ENCODE peak calls at places on chromosomes 1 and 21, in seven cellular contexts. K, G, S, O, T, Z and L are unnamed samples.

GRCh38 chr1:151055581-151055980 is 3.8 kb downstream of the CDC42SE1 start:
- DNase-seq in K (no peak), G (no peak), S (no peak), O (no peak), T (no peak), Z (no peak), L (no peak)

GRCh38 chr1:116514708-116515525 is 55.9 kb downstream of the CD58 start:
- DNase-seq in K (no peak), G (no peak), S (no peak), O (no peak), T (no peak), Z (no peak), L (no peak)

GRCh38 chr21:14989359-14989758 is 75.4 kb downstream of the NRIP1 start:
- DNase-seq in K (peak), G (no peak), S (peak), O (no peak), T (peak), Z (peak), L (no peak)

GRCh38 chr1:18913065-18913502 is 10.7 kb upstream of the ALDH4A1 start:
- DNase-seq in K (peak), G (peak), S (peak), O (peak), T (peak), Z (no peak), L (no peak)

GRCh38 chr1:226814751-226815496 is 55.5 kb upstream of the PSEN2 start:
- DNase-seq in K (peak), G (no peak), S (peak), O (no peak), T (peak), Z (peak), L (peak)

GRCh38 chr1:40948741-40949528 is 30.6 kb upstream of the CTPS1 start:
- DNase-seq in K (peak), G (peak), S (no peak), O (peak), T (peak), Z (peak), L (no peak)

GRCh38 chr1:18486195-18486594 is 5.5 kb downstream of the KLHDC7A start:
- DNase-seq in K (no peak), G (no peak), S (no peak), O (peak), T (no peak), Z (no peak), L (no peak)

GRCh38 chr1:66490817-66491216 is 43.1 kb upstream of the SGIP1 start:
- DNase-seq in K (peak), G (no peak), S (no peak), O (no peak), T (peak), Z (no peak), L (no peak)

GRCh38 chr1:12121212-12122000 is 45.4 kb upstream of the TNFRSF1B start:
- DNase-seq in K (peak), G (no peak), S (no peak), O (no peak), T (peak), Z (peak), L (no peak)

GRCh38 chr1:236700903-236701302 is 14.6 kb downstream of the ACTN2 start:
- DNase-seq in K (no peak), G (no peak), S (no peak), O (no peak), T (no peak), Z (no peak), L (no peak)

GRCh38 chr21:32184485-32184884 is 94.4 kb downstream of the MIS18A start:
- DNase-seq in K (no peak), G (no peak), S (no peak), O (no peak), T (no peak), Z (no peak), L (no peak)

GRCh38 chr1:147721711-147722110 is 38.7 kb downstream of the GJA5 start:
- DNase-seq in K (no peak), G (no peak), S (no peak), O (no peak), T (no peak), Z (no peak), L (no peak)

GRCh38 chr21:44006017-44006624 is 6.0 kb upstream of the TRAPPC10 start:
- DNase-seq in K (peak), G (no peak), S (no peak), O (no peak), T (peak), Z (peak), L (no peak)

GRCh38 chr1:31750858-31751638 is 13.1 kb downstream of the ADGRB2 start:
- DNase-seq in K (peak), G (no peak), S (no peak), O (no peak), T (peak), Z (no peak), L (no peak)

GRCh38 chr1:185406006-185406974 is 89.2 kb upstream of the IVNS1ABP start:
- DNase-seq in K (no peak), G (no peak), S (no peak), O (no peak), T (no peak), Z (no peak), L (no peak)

GRCh38 chr1:179080866-179081695 is 789 bp upstream of the TOR3A start:
- DNase-seq in K (no peak), G (no peak), S (no peak), O (no peak), T (no peak), Z (no peak), L (no peak)

GRCh38 chr1:119743776-119744597 is 24.7 kb downstream of the HMGCS2 start:
- DNase-seq in K (peak), G (peak), S (peak), O (peak), T (peak), Z (peak), L (no peak)

DNA sequence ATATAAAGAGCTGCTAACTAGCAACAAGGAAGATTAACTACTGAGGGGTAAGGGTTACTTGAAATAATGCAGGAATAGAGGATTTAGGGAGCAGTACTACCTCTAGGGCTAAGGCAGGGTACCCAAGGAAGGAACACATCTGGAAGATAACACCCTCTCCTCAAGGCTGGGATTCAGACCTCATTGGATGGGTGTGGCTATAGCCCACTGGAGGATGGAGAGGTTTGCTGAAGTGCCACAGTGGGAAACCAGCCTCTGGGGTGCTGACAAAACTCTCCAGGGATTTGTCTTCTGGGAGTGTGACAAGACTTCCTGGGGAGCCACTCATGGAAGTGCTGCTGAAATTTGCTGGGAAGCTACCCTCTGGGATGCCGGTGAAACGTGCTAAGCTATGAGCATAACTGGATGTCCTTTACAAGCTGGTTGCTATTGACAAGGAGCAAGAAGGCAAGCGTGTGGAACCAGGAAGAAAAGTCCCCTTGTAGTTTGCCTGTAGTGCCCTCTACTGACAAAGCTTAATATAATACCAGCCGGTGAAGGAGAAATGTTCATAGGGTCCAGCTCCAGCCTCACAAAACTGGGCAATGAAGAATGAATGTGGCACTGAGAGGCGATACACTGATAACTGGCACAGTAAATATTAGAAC is 122.8 kb upstream of the USP24 start:
- DNase-seq in K (peak), G (no peak), S (no peak), O (no peak), T (peak), Z (no peak), L (no peak)
- TF ChIP-seq CTCF in K (peak), G (peak), S (peak), O (peak), T (peak), Z (peak), L (no peak)

GRCh38 chr1:200979574-200980451 is 43.7 kb downstream of the KIF21B start:
- DNase-seq in K (no peak), G (peak), S (no peak), O (peak), T (peak), Z (no peak), L (no peak)
- TF ChIP-seq CTCF in K (peak), G (peak), S (peak), O (peak), T (peak), Z (peak), L (no peak)

DNA sequence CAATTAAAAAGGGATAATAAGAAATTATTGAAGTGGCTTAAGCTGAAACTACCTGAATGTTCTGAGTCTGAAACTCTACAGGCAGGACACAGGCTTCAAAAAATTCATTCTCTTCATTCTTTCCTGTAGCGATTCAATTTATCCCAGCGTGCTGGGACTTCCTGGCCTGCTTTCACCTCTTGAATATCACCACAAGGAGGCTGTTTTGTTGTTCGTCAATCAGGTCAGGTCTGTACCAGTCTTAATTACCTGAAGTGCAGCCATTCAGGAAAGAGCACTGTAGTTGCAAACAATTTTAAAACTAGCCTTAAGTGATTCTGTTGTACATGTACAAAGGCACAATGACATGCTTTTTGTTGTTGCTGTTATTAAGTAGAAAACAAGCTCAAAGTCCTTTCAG is 38.4 kb downstream of the FYB2 start:
- DNase-seq in K (no peak), G (no peak), S (no peak), O (no peak), T (no peak), Z (no peak), L (no peak)
- TF ChIP-seq CTCF in K (no peak), G (no peak), S (no peak), O (peak), T (no peak), Z (no peak), L (no peak)

GRCh38 chr1:53593758-53594380 is 134.7 kb downstream of the DMRTB1 start:
- DNase-seq in K (no peak), G (peak), S (peak), O (peak), T (peak), Z (no peak), L (no peak)
- TF ChIP-seq CTCF in K (peak), G (peak), S (peak), O (peak), T (peak), Z (no peak), L (no peak)

GRCh38 chr21:41422546-41423372 is 3.3 kb upstream of the MX1 start:
- DNase-seq in K (no peak), G (no peak), S (no peak), O (no peak), T (no peak), Z (no peak), L (no peak)
- TF ChIP-seq CTCF in K (no peak), G (no peak), S (no peak), O (no peak), T (no peak), Z (no peak), L (no peak)

GRCh38 chr1:6034750-6035096 is 11.0 kb upstream of the KCNAB2 start:
- DNase-seq in K (no peak), G (no peak), S (no peak), O (no peak), T (no peak), Z (no peak), L (no peak)
- TF ChIP-seq CTCF in K (no peak), G (peak), S (peak), O (no peak), T (no peak), Z (no peak), L (no peak)

GRCh38 chr1:89834078-89834704 is 13.4 kb downstream of the LRRC8D start:
- DNase-seq in K (no peak), G (no peak), S (no peak), O (no peak), T (peak), Z (no peak), L (no peak)
- TF ChIP-seq CTCF in K (no peak), G (no peak), S (no peak), O (no peak), T (no peak), Z (no peak), L (no peak)

GRCh38 chr21:41245509-41246135 is 71.0 kb upstream of the FAM3B start:
- DNase-seq in K (no peak), G (no peak), S (no peak), O (no peak), T (no peak), Z (no peak), L (no peak)
- TF ChIP-seq CTCF in K (no peak), G (no peak), S (no peak), O (no peak), T (no peak), Z (no peak), L (no peak)

GRCh38 chr1:89539135-89539534 is 14.5 kb downstream of the LRRC8B start:
- DNase-seq in K (no peak), G (no peak), S (no peak), O (no peak), T (no peak), Z (no peak), L (no peak)

GRCh38 chr1:89546082-89546889 is 21.7 kb downstream of the LRRC8B start:
- DNase-seq in K (peak), G (no peak), S (no peak), O (no peak), T (no peak), Z (no peak), L (no peak)

GRCh38 chr1:89540406-89540970 is 15.9 kb downstream of the LRRC8B start:
- DNase-seq in K (no peak), G (no peak), S (no peak), O (no peak), T (no peak), Z (no peak), L (no peak)

GRCh38 chr1:89545264-89546038 is 20.8 kb downstream of the LRRC8B start:
- DNase-seq in K (no peak), G (no peak), S (no peak), O (no peak), T (no peak), Z (no peak), L (no peak)

GRCh38 chr1:89542345-89542744 is 17.7 kb downstream of the LRRC8B start:
- DNase-seq in K (no peak), G (no peak), S (no peak), O (no peak), T (no peak), Z (no peak), L (no peak)
- TF ChIP-seq CTCF in K (no peak), G (no peak), S (no peak), O (no peak), T (no peak), Z (no peak), L (no peak)